ENCODE peak calls at places on chromosomes 11 and 22, in four cellular contexts. M, N, V and J are unnamed samples.

GRCh38 chr11:6667733-6668374 is 12.2 kb upstream of the DCHS1 start:
- DNase-seq in V (no peak), N (no peak), M (no peak), J (no peak)

GRCh38 chr11:131601586-131601985 is 231.2 kb downstream of the NTM start:
- DNase-seq in M (no peak), V (no peak), N (no peak), J (no peak)

GRCh38 chr11:23555085-23555484 is 694.8 kb upstream of the CCDC179 start:
- DNase-seq in V (no peak), M (no peak), N (no peak), J (no peak)

GRCh38 chr22:20881231-20881630 is 22.4 kb downstream of the SNAP29 start:
- DNase-seq in M (no peak), V (no peak), N (no peak), J (no peak)

GRCh38 chr11:19216021-19216420 is 14.2 kb upstream of the CSRP3 start:
- DNase-seq in M (no peak), N (no peak), V (no peak), J (no peak)

GRCh38 chr22:27011131-27011530 is 353.7 kb downstream of the MIAT start:
- DNase-seq in V (no peak), M (no peak), N (no peak), J (no peak)

GRCh38 chr11:67266424-67267187 is at the start of gene GRK2:
- DNase-seq in M (no peak), N (no peak), V (no peak), J (no peak)

GRCh38 chr11:65530157-65530496 is 5.2 kb downstream of the SCYL1 start:
- DNase-seq in V (no peak), M (no peak), N (no peak), J (no peak)

GRCh38 chr11:14258177-14258935 is 100.6 kb downstream of the RRAS2 start:
- DNase-seq in N (no peak), V (no peak), M (no peak), J (no peak)

GRCh38 chr11:12559011-12559410 is 115.2 kb upstream of the TEAD1 start:
- DNase-seq in N (no peak), V (no peak), M (no peak), J (no peak)

GRCh38 chr22:41178425-41178975 is 26.6 kb upstream of the L3MBTL2 start:
- DNase-seq in N (no peak), V (no peak), M (peak), J (no peak)

GRCh38 chr11:44637477-44637876 is 72.0 kb downstream of the CD82 start:
- DNase-seq in V (no peak), N (no peak), M (no peak), J (no peak)

GRCh38 chr11:114155116-114155515 is 95.6 kb downstream of the ZBTB16 start:
- DNase-seq in N (no peak), M (no peak), V (no peak), J (no peak)

GRCh38 chr11:3219281-3219892 is 774 bp upstream of the MRGPRG start:
- DNase-seq in V (no peak), N (no peak), M (peak), J (no peak)